ENCODE peak calls at places on chromosomes 5 and 9, in seven cellular contexts. One of them, this sample, is unnamed.

GRCh38 chr9:89756891-89757537 is 152.2 kb downstream of the GADD45G start:
- DNase-seq in AG09319: no peak
- DNase-seq in H9: no peak
- DNase-seq in AG08395: no peak
- DNase-seq in spleen: peak
- DNase-seq in pancreas: no peak
- DNase-seq in stimulated activated CD8-positive, alpha-beta memory T cell treated with anti-CD3 and anti-CD28 coated beads, Interleukin-2, amount 100 ng/mL, for 48 hours: no peak
- DNase-seq in this sample: peak

GRCh38 chr9:126854734-126855133 is 5.7 kb upstream of the ZBTB34 start:
- DNase-seq in AG09319: no peak
- DNase-seq in H9: no peak
- DNase-seq in AG08395: no peak
- DNase-seq in spleen: no peak
- DNase-seq in pancreas: no peak
- DNase-seq in stimulated activated CD8-positive, alpha-beta memory T cell treated with anti-CD3 and anti-CD28 coated beads, Interleukin-2, amount 100 ng/mL, for 48 hours: no peak
- DNase-seq in this sample: no peak

GRCh38 chr9:89421595-89421994 is 76.3 kb downstream of the SEMA4D start:
- DNase-seq in AG09319: no peak
- DNase-seq in H9: no peak
- DNase-seq in AG08395: no peak
- DNase-seq in spleen: no peak
- DNase-seq in pancreas: no peak
- DNase-seq in stimulated activated CD8-positive, alpha-beta memory T cell treated with anti-CD3 and anti-CD28 coated beads, Interleukin-2, amount 100 ng/mL, for 48 hours: no peak
- DNase-seq in this sample: peak

GRCh38 chr5:114700823-114701222 is 339.0 kb downstream of the KCNN2 start:
- DNase-seq in AG09319: no peak
- DNase-seq in H9: no peak
- DNase-seq in AG08395: no peak
- DNase-seq in spleen: no peak
- DNase-seq in pancreas: no peak
- DNase-seq in stimulated activated CD8-positive, alpha-beta memory T cell treated with anti-CD3 and anti-CD28 coated beads, Interleukin-2, amount 100 ng/mL, for 48 hours: no peak
- DNase-seq in this sample: no peak

GRCh38 chr5:32678472-32678871 is 32.6 kb upstream of the NPR3 start:
- DNase-seq in AG09319: no peak
- DNase-seq in H9: no peak
- DNase-seq in AG08395: no peak
- DNase-seq in spleen: no peak
- DNase-seq in pancreas: no peak
- DNase-seq in stimulated activated CD8-positive, alpha-beta memory T cell treated with anti-CD3 and anti-CD28 coated beads, Interleukin-2, amount 100 ng/mL, for 48 hours: no peak
- DNase-seq in this sample: no peak

GRCh38 chr9:76759726-76760125 is 4.5 kb upstream of the PCA3 start:
- DNase-seq in AG09319: no peak
- DNase-seq in H9: no peak
- DNase-seq in AG08395: no peak
- DNase-seq in spleen: peak
- DNase-seq in pancreas: no peak
- DNase-seq in stimulated activated CD8-positive, alpha-beta memory T cell treated with anti-CD3 and anti-CD28 coated beads, Interleukin-2, amount 100 ng/mL, for 48 hours: no peak
- DNase-seq in this sample: no peak

GRCh38 chr5:10518352-10518751 is 45.5 kb upstream of the ANKRD33B start:
- DNase-seq in AG09319: no peak
- DNase-seq in H9: no peak
- DNase-seq in AG08395: peak
- DNase-seq in spleen: no peak
- DNase-seq in pancreas: no peak
- DNase-seq in stimulated activated CD8-positive, alpha-beta memory T cell treated with anti-CD3 and anti-CD28 coated beads, Interleukin-2, amount 100 ng/mL, for 48 hours: no peak
- DNase-seq in this sample: peak

GRCh38 chr9:70481471-70481870 is 67.0 kb upstream of the KLF9 start:
- DNase-seq in AG09319: no peak
- DNase-seq in H9: no peak
- DNase-seq in AG08395: no peak
- DNase-seq in spleen: no peak
- DNase-seq in pancreas: no peak
- DNase-seq in stimulated activated CD8-positive, alpha-beta memory T cell treated with anti-CD3 and anti-CD28 coated beads, Interleukin-2, amount 100 ng/mL, for 48 hours: no peak
- DNase-seq in this sample: no peak

GRCh38 chr9:8261737-8262136 is 462.2 kb upstream of the DMAC1 start:
- DNase-seq in AG09319: no peak
- DNase-seq in H9: no peak
- DNase-seq in AG08395: no peak
- DNase-seq in spleen: no peak
- DNase-seq in pancreas: no peak
- DNase-seq in stimulated activated CD8-positive, alpha-beta memory T cell treated with anti-CD3 and anti-CD28 coated beads, Interleukin-2, amount 100 ng/mL, for 48 hours: no peak
- DNase-seq in this sample: no peak

GRCh38 chr5:171850354-171850947 is 64.8 kb downstream of the SMIM23 start:
- DNase-seq in AG09319: no peak
- DNase-seq in H9: peak
- DNase-seq in AG08395: no peak
- DNase-seq in spleen: no peak
- DNase-seq in pancreas: no peak
- DNase-seq in stimulated activated CD8-positive, alpha-beta memory T cell treated with anti-CD3 and anti-CD28 coated beads, Interleukin-2, amount 100 ng/mL, for 48 hours: no peak
- DNase-seq in this sample: peak

GRCh38 chr9:75451505-75451904 is 363.2 kb downstream of the OSTF1 start:
- DNase-seq in AG09319: no peak
- DNase-seq in H9: no peak
- DNase-seq in AG08395: no peak
- DNase-seq in spleen: no peak
- DNase-seq in pancreas: no peak
- DNase-seq in stimulated activated CD8-positive, alpha-beta memory T cell treated with anti-CD3 and anti-CD28 coated beads, Interleukin-2, amount 100 ng/mL, for 48 hours: no peak
- DNase-seq in this sample: peak

GRCh38 chr9:134707031-134707680 is 65.6 kb downstream of the COL5A1 start:
- DNase-seq in AG09319: peak
- DNase-seq in H9: no peak
- DNase-seq in AG08395: peak
- DNase-seq in spleen: no peak
- DNase-seq in pancreas: peak
- DNase-seq in stimulated activated CD8-positive, alpha-beta memory T cell treated with anti-CD3 and anti-CD28 coated beads, Interleukin-2, amount 100 ng/mL, for 48 hours: no peak
- DNase-seq in this sample: peak

GRCh38 chr9:4815381-4815956 is 22.7 kb downstream of the RCL1 start:
- DNase-seq in AG09319: no peak
- DNase-seq in H9: no peak
- DNase-seq in AG08395: no peak
- DNase-seq in spleen: no peak
- DNase-seq in pancreas: no peak
- DNase-seq in stimulated activated CD8-positive, alpha-beta memory T cell treated with anti-CD3 and anti-CD28 coated beads, Interleukin-2, amount 100 ng/mL, for 48 hours: no peak
- DNase-seq in this sample: no peak

GRCh38 chr5:180078348-180078747 is 6.8 kb upstream of the RNF130 start:
- DNase-seq in AG09319: no peak
- DNase-seq in H9: no peak
- DNase-seq in AG08395: no peak
- DNase-seq in spleen: no peak
- DNase-seq in pancreas: no peak
- DNase-seq in stimulated activated CD8-positive, alpha-beta memory T cell treated with anti-CD3 and anti-CD28 coated beads, Interleukin-2, amount 100 ng/mL, for 48 hours: no peak
- DNase-seq in this sample: no peak

GRCh38 chr9:130189840-130190239 is 17.6 kb downstream of the NCS1 start:
- DNase-seq in AG09319: peak
- DNase-seq in H9: no peak
- DNase-seq in AG08395: no peak
- DNase-seq in spleen: no peak
- DNase-seq in pancreas: no peak
- DNase-seq in stimulated activated CD8-positive, alpha-beta memory T cell treated with anti-CD3 and anti-CD28 coated beads, Interleukin-2, amount 100 ng/mL, for 48 hours: no peak
- DNase-seq in this sample: peak